ENCODE peak calls at places on chromosomes 16 and 17, in seven cellular contexts. T is kidney glomerular epithelial cell; R is AG04450; K is activated CD4-positive, alpha-beta T cell treated with anti-CD3 and anti-CD28 coated beads, Interleukin-2, amount 10 ng/mL, durations not matched to agents 7 days and 5 days; A is sciatic nerve; U is fibroblast of pulmonary artery; O is stimulated activated naive B cell treated with anti-CD40 and anti-IgM and Interleukin-4, amounts not matched to agents 10 μg/mL and 1 μg/mL and 100 μg/mL, for 72 hours. S is an unnamed sample.

GRCh38 chr16:75116081-75116910 is at the start of gene LDHD:
- DNase-seq in R (no peak), U (peak; percentile 58), T (peak; percentile 10), O (no peak), A (peak; percentile 85), K (no peak), S (no peak)

GRCh38 chr17:27480699-27481098 is 24.5 kb downstream of the KSR1 start:
- DNase-seq in R (no peak), O (no peak), U (no peak), A (no peak), K (no peak), T (no peak), S (no peak)

GRCh38 chr16:79751785-79752184 is 151.2 kb upstream of the MAF start:
- DNase-seq in A (no peak), R (no peak), T (no peak), K (no peak), U (peak; percentile 13), O (no peak), S (no peak)

GRCh38 chr16:10752843-10753523 is 9.3 kb downstream of the NUBP1 start:
- DNase-seq in R (no peak), K (no peak), T (no peak), A (peak; percentile 82), U (no peak), O (peak; percentile 80), S (no peak)

GRCh38 chr16:82888616-82889015 is 261.8 kb downstream of the CDH13 start:
- DNase-seq in R (peak; percentile 91), T (no peak), A (no peak), K (no peak), U (peak; percentile 67), O (no peak), S (no peak)

GRCh38 chr17:2058521-2059124 is 3.7 kb downstream of the HIC1 start:
- DNase-seq in R (no peak), O (peak; percentile 52), K (peak; percentile 71), U (peak; percentile 91), A (peak; percentile 91), T (peak; percentile 16), S (peak; percentile 86)

GRCh38 chr17:38604479-38605229 is 1.1 kb downstream of the SRCIN1 start:
- DNase-seq in O (no peak), K (no peak), T (no peak), R (no peak), A (no peak), U (no peak), S (no peak)

GRCh38 chr16:11052080-11052808 is 107.9 kb downstream of the CLEC16A start:
- DNase-seq in A (no peak), K (peak; percentile 79), T (no peak), R (no peak), O (peak; percentile 88), U (no peak), S (peak; percentile 83)

GRCh38 chr16:24668481-24669001 is 60.9 kb upstream of the TNRC6A start:
- DNase-seq in O (peak; percentile 50), K (no peak), R (no peak), U (no peak), A (no peak), T (peak; percentile 54), S (peak; percentile 66)

GRCh38 chr17:32807577-32807976 is 69.3 kb downstream of the MYO1D start:
- DNase-seq in O (no peak), A (no peak), T (no peak), U (no peak), K (no peak), R (no peak), S (no peak)

GRCh38 chr17:77508047-77508715 is 367.4 kb downstream of the SEC14L1 start:
- DNase-seq in K (no peak), T (no peak), U (no peak), O (no peak), R (no peak), A (peak; percentile 33), S (peak; percentile 33)

GRCh38 chr17:67707442-67707841 is 10.3 kb upstream of the NOL11 start:
- DNase-seq in O (no peak), R (no peak), T (no peak), U (no peak), K (no peak), A (no peak), S (no peak)

GRCh38 chr17:14301761-14302401 is 1.0 kb downstream of the HS3ST3B1 start:
- DNase-seq in K (peak; percentile 68), U (peak; percentile 61), T (peak; percentile 27), A (no peak), O (peak; percentile 76), R (no peak), S (peak; percentile 87)

GRCh38 chr16:60553316-60553801 is 1482.9 kb downstream of the CDH8 start:
- DNase-seq in K (no peak), O (no peak), T (no peak), A (no peak), U (no peak), R (no peak), S (no peak)